ENCODE peak calls at places on chromosomes 13 and 19, in six cellular contexts. One of them, this sample, is unnamed.

GRCh38 chr13:49610176-49610575 is 18.1 kb upstream of the ARL11 start:
- DNase-seq in psoas muscle: no peak
- DNase-seq in lung: no peak
- DNase-seq in cardiac muscle cell: peak; percentile 93
- DNase-seq in body of pancreas: no peak
- DNase-seq in tibial artery: no peak
- DNase-seq in this sample: no peak

GRCh38 chr13:32537580-32538233 is 888 bp downstream of the N4BP2L2 start:
- DNase-seq in psoas muscle: peak; percentile 60
- DNase-seq in lung: no peak
- DNase-seq in cardiac muscle cell: no peak
- DNase-seq in body of pancreas: peak; percentile 34
- DNase-seq in tibial artery: peak; percentile 73
- DNase-seq in this sample: peak; percentile 42

GRCh38 chr19:7415163-7415856 is 66.6 kb downstream of the ARHGEF18 start:
- DNase-seq in psoas muscle: no peak
- DNase-seq in lung: peak; percentile 64
- DNase-seq in cardiac muscle cell: no peak
- DNase-seq in body of pancreas: peak; percentile 53
- DNase-seq in tibial artery: no peak
- DNase-seq in this sample: peak; percentile 27

GRCh38 chr13:107681611-107682010 is 533.7 kb downstream of the LIG4 start:
- DNase-seq in psoas muscle: no peak
- DNase-seq in lung: no peak
- DNase-seq in cardiac muscle cell: peak; percentile 62
- DNase-seq in body of pancreas: no peak
- DNase-seq in tibial artery: no peak
- DNase-seq in this sample: no peak

GRCh38 chr13:34533941-34534340 is 408.1 kb upstream of the NBEA start:
- DNase-seq in psoas muscle: no peak
- DNase-seq in lung: no peak
- DNase-seq in cardiac muscle cell: no peak
- DNase-seq in body of pancreas: no peak
- DNase-seq in tibial artery: no peak
- DNase-seq in this sample: no peak

GRCh38 chr13:86714495-86714894 is 915.3 kb upstream of the SLITRK6 start:
- DNase-seq in psoas muscle: no peak
- DNase-seq in lung: no peak
- DNase-seq in cardiac muscle cell: no peak
- DNase-seq in body of pancreas: no peak
- DNase-seq in tibial artery: no peak
- DNase-seq in this sample: no peak

GRCh38 chr13:44240611-44241010 is 133.0 kb upstream of the SERP2 start:
- DNase-seq in psoas muscle: no peak
- DNase-seq in lung: no peak
- DNase-seq in cardiac muscle cell: no peak
- DNase-seq in body of pancreas: no peak
- DNase-seq in tibial artery: no peak
- DNase-seq in this sample: no peak

GRCh38 chr19:57888494-57889231 is at the start of gene ZNF814:
- DNase-seq in psoas muscle: peak; percentile 88
- DNase-seq in lung: peak; percentile 79
- DNase-seq in cardiac muscle cell: peak; percentile 94
- DNase-seq in body of pancreas: peak; percentile 71
- DNase-seq in tibial artery: peak; percentile 77
- DNase-seq in this sample: peak; percentile 90

GRCh38 chr13:20867408-20867807 is 35.1 kb downstream of the XPO4 start:
- DNase-seq in psoas muscle: no peak
- DNase-seq in lung: no peak
- DNase-seq in cardiac muscle cell: no peak
- DNase-seq in body of pancreas: no peak
- DNase-seq in tibial artery: no peak
- DNase-seq in this sample: no peak

GRCh38 chr13:20873348-20873747 is 29.2 kb downstream of the XPO4 start:
- DNase-seq in psoas muscle: no peak
- DNase-seq in lung: no peak
- DNase-seq in cardiac muscle cell: no peak
- DNase-seq in body of pancreas: no peak
- DNase-seq in tibial artery: no peak
- DNase-seq in this sample: no peak

GRCh38 chr13:20870829-20871228 is 31.7 kb downstream of the XPO4 start:
- DNase-seq in psoas muscle: no peak
- DNase-seq in lung: no peak
- DNase-seq in cardiac muscle cell: no peak
- DNase-seq in body of pancreas: no peak
- DNase-seq in tibial artery: no peak
- DNase-seq in this sample: no peak

DNA sequence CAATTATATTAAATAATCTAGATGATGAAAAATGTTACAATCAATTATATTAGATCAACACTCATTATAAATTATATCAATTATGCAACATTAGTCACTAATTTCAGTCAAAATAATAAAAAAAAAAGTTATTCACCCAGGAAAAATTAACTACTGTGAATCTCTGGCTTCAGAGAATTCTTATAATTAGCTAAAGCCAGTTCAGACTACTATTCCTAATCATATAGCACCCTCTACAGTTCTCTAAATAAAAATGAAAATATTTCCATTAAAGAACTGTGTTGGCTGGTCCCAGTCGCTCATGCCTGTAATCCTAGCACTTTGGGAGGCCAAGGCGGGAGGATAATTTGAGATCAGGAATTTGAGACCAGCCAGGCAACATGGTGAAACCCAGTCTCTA is 33.0 kb downstream of the XPO4 start:
- DNase-seq in psoas muscle: no peak
- DNase-seq in lung: no peak
- DNase-seq in cardiac muscle cell: no peak
- DNase-seq in body of pancreas: no peak
- DNase-seq in tibial artery: no peak
- DNase-seq in this sample: no peak
- TF ChIP-seq CTCF in psoas muscle: peak; percentile 26
- TF ChIP-seq CTCF in lung: no peak
- TF ChIP-seq CTCF in cardiac muscle cell: peak; percentile 20
- TF ChIP-seq CTCF in body of pancreas: no peak
- TF ChIP-seq CTCF in tibial artery: no peak
- TF ChIP-seq CTCF in this sample: no peak

GRCh38 chr19:40575326-40575725 is 1.3 kb upstream of the SHKBP1 start:
- DNase-seq in psoas muscle: no peak
- DNase-seq in lung: no peak
- DNase-seq in cardiac muscle cell: no peak
- DNase-seq in body of pancreas: no peak
- DNase-seq in tibial artery: no peak
- DNase-seq in this sample: no peak
- H3K4me3 ChIP-seq in psoas muscle: no peak overlapping the region
- H3K4me3 ChIP-seq in lung: no peak overlapping the region
- H3K4me3 ChIP-seq in cardiac muscle cell: no peak overlapping the region
- H3K4me3 ChIP-seq in body of pancreas: no peak overlapping the region
- H3K4me3 ChIP-seq in tibial artery: no peak overlapping the region
- H3K4me3 ChIP-seq in this sample: no peak overlapping the region

DNA sequence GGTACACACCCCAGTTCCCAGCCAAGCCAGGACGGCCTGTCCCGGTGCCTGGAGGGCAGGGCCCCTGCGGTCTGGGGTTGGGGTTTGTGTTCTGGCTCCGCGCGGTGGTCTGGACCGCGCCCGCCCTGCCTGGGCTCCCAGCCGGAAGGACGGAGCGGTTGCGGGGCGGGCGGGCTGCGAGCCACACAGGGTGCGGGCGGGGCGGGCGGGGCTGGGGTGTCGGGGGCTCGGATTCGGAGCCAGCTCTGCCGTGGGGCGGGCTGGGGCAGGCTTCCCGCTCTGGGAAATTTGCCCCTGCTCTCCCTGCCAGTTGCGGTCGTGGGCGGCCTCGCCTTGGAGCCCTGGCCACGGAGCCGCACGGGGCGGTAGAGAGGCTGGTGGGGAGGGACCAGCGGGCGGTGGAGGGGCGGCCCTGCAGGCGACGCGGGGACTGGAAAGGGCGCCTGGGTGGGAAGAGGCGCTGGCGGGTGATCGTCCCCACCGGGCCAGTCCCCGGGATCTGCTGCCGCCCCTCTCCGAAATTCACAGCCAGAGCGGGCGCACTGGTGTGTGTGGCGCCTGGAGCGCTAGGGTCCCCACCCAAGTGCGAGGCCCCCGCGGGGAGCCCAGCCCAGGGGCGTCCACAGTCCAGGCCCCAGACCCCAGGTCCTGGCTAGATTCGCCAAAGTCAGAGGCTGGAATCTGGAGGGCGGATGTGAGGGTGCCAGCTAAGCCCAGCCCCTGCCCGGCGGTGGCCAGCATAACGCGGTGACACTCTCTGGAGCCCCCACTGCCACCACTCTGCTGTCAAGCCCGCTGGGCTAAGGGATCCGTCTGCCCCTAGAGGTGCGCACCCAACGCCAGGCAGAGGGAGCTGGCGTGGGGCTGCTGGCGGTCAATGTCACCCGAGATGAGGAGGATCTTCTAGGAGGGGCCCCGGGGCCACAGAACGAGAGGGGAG is 11.0 kb upstream of the ZNF492 start:
- DNase-seq in psoas muscle: no peak
- DNase-seq in lung: no peak
- DNase-seq in cardiac muscle cell: no peak
- DNase-seq in body of pancreas: no peak
- DNase-seq in tibial artery: no peak
- DNase-seq in this sample: no peak
- H3K9me3 ChIP-seq in psoas muscle: no peaks in the 10 kb centered on the region
- H3K9me3 ChIP-seq in lung: no peaks in the 10 kb centered on the region
- H3K9me3 ChIP-seq in cardiac muscle cell: no peaks in the 10 kb centered on the region
- H3K9me3 ChIP-seq in body of pancreas: no peaks in the 10 kb centered on the region
- H3K9me3 ChIP-seq in tibial artery: no peaks in the 10 kb centered on the region
- H3K9me3 ChIP-seq in this sample: no peaks in the 10 kb centered on the region

DNA sequence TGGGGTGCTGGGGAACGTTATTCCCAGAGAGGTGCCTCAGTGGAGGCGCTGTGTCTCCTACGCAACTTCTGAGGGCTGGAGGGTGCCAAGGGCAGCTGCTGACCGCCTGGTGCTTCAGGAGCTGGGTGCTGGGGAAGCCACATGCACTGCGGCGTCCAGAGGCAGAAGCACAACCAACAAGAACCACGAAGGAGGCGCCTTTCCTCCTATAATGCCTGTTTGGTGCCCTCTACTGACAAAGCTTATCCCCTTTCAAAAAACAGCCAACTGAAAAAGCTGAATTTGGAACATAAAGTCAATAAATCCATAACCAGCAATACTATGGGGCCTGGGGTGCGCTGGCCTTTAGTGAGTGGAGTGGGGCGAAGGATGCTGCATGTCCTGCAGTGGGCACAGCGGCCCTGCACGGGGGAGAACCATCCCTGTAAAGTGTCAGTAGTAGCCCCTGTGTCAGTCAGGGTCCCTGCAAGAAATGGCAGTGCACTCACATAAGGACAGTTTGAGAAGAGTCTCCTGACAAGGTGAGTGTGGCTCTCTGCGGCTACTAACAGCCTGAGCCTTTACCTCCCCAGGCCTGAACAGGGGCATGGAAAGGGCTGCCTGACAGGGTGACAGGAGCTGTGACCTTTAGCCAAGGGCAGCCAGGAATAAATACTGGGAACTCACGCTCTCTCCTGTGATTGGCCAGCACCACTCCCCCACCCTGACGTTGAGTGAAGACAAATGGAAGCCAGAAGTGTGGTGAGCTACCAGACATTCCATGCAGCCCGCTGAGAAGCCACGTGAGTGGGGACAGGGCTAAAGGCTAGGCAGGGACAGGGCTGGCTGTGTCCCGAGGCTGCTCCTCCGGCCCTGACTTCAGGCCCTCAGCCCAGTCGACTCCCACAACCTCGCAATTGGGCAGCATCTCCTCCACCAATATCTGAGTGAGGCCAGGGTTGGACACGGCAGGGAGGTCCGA is 4.5 kb upstream of the B3GNT8 start:
- DNase-seq in psoas muscle: peak; percentile 68
- DNase-seq in lung: no peak
- DNase-seq in cardiac muscle cell: peak; percentile 96
- DNase-seq in body of pancreas: no peak
- DNase-seq in tibial artery: no peak
- DNase-seq in this sample: no peak
- TF ChIP-seq CTCF in psoas muscle: peak; percentile 40
- TF ChIP-seq CTCF in lung: no peak
- TF ChIP-seq CTCF in cardiac muscle cell: peak; percentile 41
- TF ChIP-seq CTCF in body of pancreas: peak; percentile 16
- TF ChIP-seq CTCF in tibial artery: no peak
- TF ChIP-seq CTCF in this sample: peak; percentile 15

GRCh38 chr19:17236414-17236716 is 9.4 kb downstream of the NR2F6 start:
- DNase-seq in psoas muscle: no peak
- DNase-seq in lung: no peak
- DNase-seq in cardiac muscle cell: no peak
- DNase-seq in body of pancreas: no peak
- DNase-seq in tibial artery: no peak
- DNase-seq in this sample: peak; percentile 68
- H3K4me3 ChIP-seq in psoas muscle: no peak overlapping the region
- H3K4me3 ChIP-seq in lung: no peak overlapping the region
- H3K4me3 ChIP-seq in cardiac muscle cell: no peak overlapping the region
- H3K4me3 ChIP-seq in body of pancreas: no peak overlapping the region
- H3K4me3 ChIP-seq in tibial artery: peak overlapping the region; percentile 48
- H3K4me3 ChIP-seq in this sample: no peak overlapping the region

DNA sequence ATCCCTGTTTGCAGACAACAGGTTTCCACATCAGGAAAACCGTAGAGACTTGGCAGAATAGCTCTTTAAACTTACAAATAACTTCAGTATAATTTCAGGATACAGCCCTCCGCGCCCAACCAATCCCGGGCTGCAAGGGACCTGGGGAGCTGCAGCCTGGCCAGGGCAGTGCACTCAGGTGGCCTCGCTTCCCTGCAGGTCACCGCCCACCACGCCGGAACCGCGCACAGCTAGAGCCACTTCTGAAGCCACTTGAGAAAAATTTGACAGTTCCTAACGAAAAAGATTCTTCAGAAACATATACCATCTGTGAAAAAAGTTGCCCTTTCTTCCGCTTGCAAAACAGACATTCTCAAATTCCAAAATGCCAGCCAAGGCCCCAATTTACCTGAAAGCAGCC is 11.1 kb downstream of the ZNF91 start:
- DNase-seq in psoas muscle: no peak
- DNase-seq in lung: no peak
- DNase-seq in cardiac muscle cell: no peak
- DNase-seq in body of pancreas: no peak
- DNase-seq in tibial artery: no peak
- DNase-seq in this sample: no peak
- H3K9me3 ChIP-seq in psoas muscle: peaks cover 55% of the 10 kb centered on the region
- H3K9me3 ChIP-seq in lung: no peaks in the 10 kb centered on the region
- H3K9me3 ChIP-seq in cardiac muscle cell: no peaks in the 10 kb centered on the region
- H3K9me3 ChIP-seq in body of pancreas: no peaks in the 10 kb centered on the region
- H3K9me3 ChIP-seq in tibial artery: peaks cover 37% of the 10 kb centered on the region
- H3K9me3 ChIP-seq in this sample: no peaks in the 10 kb centered on the region

GRCh38 chr19:36915992-36916830 is at the start of the genes ZNF568 and ZNF829:
- DNase-seq in psoas muscle: peak; percentile 95
- DNase-seq in lung: peak; percentile 88
- DNase-seq in cardiac muscle cell: peak; percentile 93
- DNase-seq in body of pancreas: peak; percentile 82
- DNase-seq in tibial artery: peak; percentile 94
- DNase-seq in this sample: peak; percentile 93
- TF ChIP-seq CTCF in psoas muscle: peak; percentile 57
- TF ChIP-seq CTCF in lung: peak; percentile 7
- TF ChIP-seq CTCF in cardiac muscle cell: peak; percentile 74
- TF ChIP-seq CTCF in body of pancreas: peak; percentile 58
- TF ChIP-seq CTCF in tibial artery: peak; percentile 64
- TF ChIP-seq CTCF in this sample: peak; percentile 29

DNA sequence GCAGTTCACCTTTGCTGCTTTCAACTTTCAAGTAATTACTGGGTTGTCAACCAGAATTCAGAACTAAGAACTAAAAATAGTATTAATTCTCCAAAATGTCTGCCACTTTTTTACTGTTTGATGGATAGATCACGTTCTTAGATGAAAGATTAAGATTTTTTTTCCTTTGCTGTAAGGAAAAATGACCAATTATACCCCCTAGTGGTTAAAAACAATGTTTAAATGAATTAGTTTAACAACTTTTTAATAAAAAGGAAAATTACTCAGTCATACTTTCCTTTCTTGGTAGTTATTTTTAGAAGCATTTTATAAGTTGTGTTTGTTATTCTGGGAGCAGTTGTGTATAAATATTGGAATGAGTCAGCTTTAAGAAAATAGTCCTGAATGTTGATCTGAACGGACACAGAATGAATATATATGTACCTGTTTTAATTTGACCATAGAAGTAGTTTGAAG is 4.6 kb downstream of the TM9SF2 start:
- DNase-seq in psoas muscle: no peak
- DNase-seq in lung: no peak
- DNase-seq in cardiac muscle cell: no peak
- DNase-seq in body of pancreas: no peak
- DNase-seq in tibial artery: no peak
- DNase-seq in this sample: no peak
- H3K4me3 ChIP-seq in psoas muscle: peak overlapping the region; percentile 20
- H3K4me3 ChIP-seq in lung: no peak overlapping the region
- H3K4me3 ChIP-seq in cardiac muscle cell: no peak overlapping the region
- H3K4me3 ChIP-seq in body of pancreas: no peak overlapping the region
- H3K4me3 ChIP-seq in tibial artery: no peak overlapping the region
- H3K4me3 ChIP-seq in this sample: no peak overlapping the region